ENCODE peak calls at places on chromosomes 3 and 15, in nine cellular contexts. One of them, this sample, is unnamed.

GRCh38 chr3:73192036-73192738 is 130.7 kb downstream of the EBLN2 start:
- DNase-seq in NCI-H1092: no peak
- DNase-seq in activated gamma-delta T cell: no peak
- DNase-seq in cardiac muscle cell: peak
- DNase-seq in KG1: no peak
- DNase-seq in epithelial cell of esophagus: peak
- DNase-seq in heart right ventricle: no peak
- DNase-seq in naive thymus-derived CD8-positive, alpha-beta T cell: no peak
- DNase-seq in cardiac fibroblast: no peak
- DNase-seq in this sample: no peak

GRCh38 chr15:75347222-75348033 is 589 bp downstream of the NEIL1 start:
- DNase-seq in NCI-H1092: no peak
- DNase-seq in activated gamma-delta T cell: peak
- DNase-seq in cardiac muscle cell: peak
- DNase-seq in KG1: no peak
- DNase-seq in epithelial cell of esophagus: peak
- DNase-seq in heart right ventricle: peak
- DNase-seq in naive thymus-derived CD8-positive, alpha-beta T cell: peak
- DNase-seq in cardiac fibroblast: peak
- DNase-seq in this sample: peak

GRCh38 chr3:173009410-173009809 is 131.6 kb downstream of the SPATA16 start:
- DNase-seq in NCI-H1092: no peak
- DNase-seq in activated gamma-delta T cell: no peak
- DNase-seq in cardiac muscle cell: no peak
- DNase-seq in KG1: no peak
- DNase-seq in epithelial cell of esophagus: no peak
- DNase-seq in heart right ventricle: no peak
- DNase-seq in naive thymus-derived CD8-positive, alpha-beta T cell: no peak
- DNase-seq in cardiac fibroblast: no peak
- DNase-seq in this sample: no peak

GRCh38 chr15:81168680-81169079 is 28.0 kb upstream of the IL16 start:
- DNase-seq in NCI-H1092: no peak
- DNase-seq in activated gamma-delta T cell: no peak
- DNase-seq in cardiac muscle cell: no peak
- DNase-seq in KG1: no peak
- DNase-seq in epithelial cell of esophagus: no peak
- DNase-seq in heart right ventricle: no peak
- DNase-seq in naive thymus-derived CD8-positive, alpha-beta T cell: no peak
- DNase-seq in cardiac fibroblast: no peak
- DNase-seq in this sample: no peak

GRCh38 chr3:105527538-105527937 is 160.8 kb downstream of the ALCAM start:
- DNase-seq in NCI-H1092: peak
- DNase-seq in activated gamma-delta T cell: no peak
- DNase-seq in cardiac muscle cell: no peak
- DNase-seq in KG1: no peak
- DNase-seq in epithelial cell of esophagus: peak
- DNase-seq in heart right ventricle: no peak
- DNase-seq in naive thymus-derived CD8-positive, alpha-beta T cell: no peak
- DNase-seq in cardiac fibroblast: no peak
- DNase-seq in this sample: no peak

GRCh38 chr3:18645603-18646002 is 220.5 kb upstream of the SATB1 start:
- DNase-seq in NCI-H1092: no peak
- DNase-seq in activated gamma-delta T cell: no peak
- DNase-seq in cardiac muscle cell: no peak
- DNase-seq in KG1: no peak
- DNase-seq in epithelial cell of esophagus: no peak
- DNase-seq in heart right ventricle: no peak
- DNase-seq in naive thymus-derived CD8-positive, alpha-beta T cell: no peak
- DNase-seq in cardiac fibroblast: no peak
- DNase-seq in this sample: no peak

GRCh38 chr3:173617490-173617889 is 219.9 kb downstream of the NLGN1 start:
- DNase-seq in NCI-H1092: peak
- DNase-seq in activated gamma-delta T cell: no peak
- DNase-seq in cardiac muscle cell: peak
- DNase-seq in KG1: no peak
- DNase-seq in epithelial cell of esophagus: no peak
- DNase-seq in heart right ventricle: peak
- DNase-seq in naive thymus-derived CD8-positive, alpha-beta T cell: no peak
- DNase-seq in cardiac fibroblast: peak
- DNase-seq in this sample: peak

GRCh38 chr3:183822631-183823030 is 2.7 kb downstream of the MAP6D1 start:
- DNase-seq in NCI-H1092: no peak
- DNase-seq in activated gamma-delta T cell: no peak
- DNase-seq in cardiac muscle cell: peak
- DNase-seq in KG1: no peak
- DNase-seq in epithelial cell of esophagus: no peak
- DNase-seq in heart right ventricle: no peak
- DNase-seq in naive thymus-derived CD8-positive, alpha-beta T cell: no peak
- DNase-seq in cardiac fibroblast: no peak
- DNase-seq in this sample: peak

GRCh38 chr3:67075295-67075694 is 77.2 kb downstream of the KBTBD8 start:
- DNase-seq in NCI-H1092: no peak
- DNase-seq in activated gamma-delta T cell: no peak
- DNase-seq in cardiac muscle cell: no peak
- DNase-seq in KG1: no peak
- DNase-seq in epithelial cell of esophagus: peak
- DNase-seq in heart right ventricle: no peak
- DNase-seq in naive thymus-derived CD8-positive, alpha-beta T cell: no peak
- DNase-seq in cardiac fibroblast: no peak
- DNase-seq in this sample: no peak

GRCh38 chr3:160060409-160061027 is 71.9 kb downstream of the IL12A start:
- DNase-seq in NCI-H1092: no peak
- DNase-seq in activated gamma-delta T cell: no peak
- DNase-seq in cardiac muscle cell: no peak
- DNase-seq in KG1: no peak
- DNase-seq in epithelial cell of esophagus: no peak
- DNase-seq in heart right ventricle: no peak
- DNase-seq in naive thymus-derived CD8-positive, alpha-beta T cell: no peak
- DNase-seq in cardiac fibroblast: no peak
- DNase-seq in this sample: no peak

GRCh38 chr3:78258798-78259197 is 1218.9 kb downstream of the ROBO2 start:
- DNase-seq in NCI-H1092: no peak
- DNase-seq in activated gamma-delta T cell: no peak
- DNase-seq in cardiac muscle cell: no peak
- DNase-seq in KG1: no peak
- DNase-seq in epithelial cell of esophagus: peak
- DNase-seq in heart right ventricle: no peak
- DNase-seq in naive thymus-derived CD8-positive, alpha-beta T cell: no peak
- DNase-seq in cardiac fibroblast: peak
- DNase-seq in this sample: no peak

GRCh38 chr3:47440131-47440530 is 35.6 kb downstream of the SCAP start:
- DNase-seq in NCI-H1092: no peak
- DNase-seq in activated gamma-delta T cell: no peak
- DNase-seq in cardiac muscle cell: peak
- DNase-seq in KG1: no peak
- DNase-seq in epithelial cell of esophagus: peak
- DNase-seq in heart right ventricle: no peak
- DNase-seq in naive thymus-derived CD8-positive, alpha-beta T cell: no peak
- DNase-seq in cardiac fibroblast: peak
- DNase-seq in this sample: no peak

GRCh38 chr3:138188013-138188352 is 882 bp downstream of the ARMC8 start:
- DNase-seq in NCI-H1092: no peak
- DNase-seq in activated gamma-delta T cell: no peak
- DNase-seq in cardiac muscle cell: no peak
- DNase-seq in KG1: no peak
- DNase-seq in epithelial cell of esophagus: no peak
- DNase-seq in heart right ventricle: no peak
- DNase-seq in naive thymus-derived CD8-positive, alpha-beta T cell: no peak
- DNase-seq in cardiac fibroblast: peak
- DNase-seq in this sample: peak

GRCh38 chr15:50128266-50128665 is 9.2 kb upstream of the ATP8B4 start:
- DNase-seq in NCI-H1092: no peak
- DNase-seq in activated gamma-delta T cell: no peak
- DNase-seq in cardiac muscle cell: no peak
- DNase-seq in KG1: no peak
- DNase-seq in epithelial cell of esophagus: no peak
- DNase-seq in heart right ventricle: peak
- DNase-seq in naive thymus-derived CD8-positive, alpha-beta T cell: no peak
- DNase-seq in cardiac fibroblast: no peak
- DNase-seq in this sample: no peak

GRCh38 chr15:40755821-40756220 is 767 bp upstream of the RMDN3 start:
- DNase-seq in NCI-H1092: no peak
- DNase-seq in activated gamma-delta T cell: no peak
- DNase-seq in cardiac muscle cell: no peak
- DNase-seq in KG1: peak
- DNase-seq in epithelial cell of esophagus: no peak
- DNase-seq in heart right ventricle: no peak
- DNase-seq in naive thymus-derived CD8-positive, alpha-beta T cell: no peak
- DNase-seq in cardiac fibroblast: no peak
- DNase-seq in this sample: no peak

GRCh38 chr15:69393831-69394491 is 20.2 kb upstream of the KIF23 start:
- DNase-seq in NCI-H1092: no peak
- DNase-seq in activated gamma-delta T cell: no peak
- DNase-seq in cardiac muscle cell: no peak
- DNase-seq in KG1: no peak
- DNase-seq in epithelial cell of esophagus: peak
- DNase-seq in heart right ventricle: no peak
- DNase-seq in naive thymus-derived CD8-positive, alpha-beta T cell: no peak
- DNase-seq in cardiac fibroblast: no peak
- DNase-seq in this sample: no peak

GRCh38 chr15:43881944-43882343 is 55.1 kb downstream of the WDR76 start:
- DNase-seq in NCI-H1092: no peak
- DNase-seq in activated gamma-delta T cell: no peak
- DNase-seq in cardiac muscle cell: no peak
- DNase-seq in KG1: no peak
- DNase-seq in epithelial cell of esophagus: peak
- DNase-seq in heart right ventricle: no peak
- DNase-seq in naive thymus-derived CD8-positive, alpha-beta T cell: no peak
- DNase-seq in cardiac fibroblast: no peak
- DNase-seq in this sample: peak

GRCh38 chr3:159239054-159239453 is 437.2 kb downstream of the MFSD1 start:
- DNase-seq in NCI-H1092: no peak
- DNase-seq in activated gamma-delta T cell: no peak
- DNase-seq in cardiac muscle cell: no peak
- DNase-seq in KG1: no peak
- DNase-seq in epithelial cell of esophagus: no peak
- DNase-seq in heart right ventricle: no peak
- DNase-seq in naive thymus-derived CD8-positive, alpha-beta T cell: no peak
- DNase-seq in cardiac fibroblast: no peak
- DNase-seq in this sample: no peak

GRCh38 chr3:152930516-152930915 is 95.6 kb downstream of the P2RY1 start:
- DNase-seq in NCI-H1092: no peak
- DNase-seq in activated gamma-delta T cell: no peak
- DNase-seq in cardiac muscle cell: no peak
- DNase-seq in KG1: no peak
- DNase-seq in epithelial cell of esophagus: no peak
- DNase-seq in heart right ventricle: no peak
- DNase-seq in naive thymus-derived CD8-positive, alpha-beta T cell: no peak
- DNase-seq in cardiac fibroblast: no peak
- DNase-seq in this sample: no peak

GRCh38 chr3:4734454-4734853 is 241.3 kb downstream of the ITPR1 start:
- DNase-seq in NCI-H1092: no peak
- DNase-seq in activated gamma-delta T cell: no peak
- DNase-seq in cardiac muscle cell: no peak
- DNase-seq in KG1: no peak
- DNase-seq in epithelial cell of esophagus: no peak
- DNase-seq in heart right ventricle: no peak
- DNase-seq in naive thymus-derived CD8-positive, alpha-beta T cell: no peak
- DNase-seq in cardiac fibroblast: no peak
- DNase-seq in this sample: no peak

GRCh38 chr3:128498901-128499530 is 6.0 kb upstream of the GATA2 start:
- DNase-seq in NCI-H1092: no peak
- DNase-seq in activated gamma-delta T cell: no peak
- DNase-seq in cardiac muscle cell: no peak
- DNase-seq in KG1: no peak
- DNase-seq in epithelial cell of esophagus: no peak
- DNase-seq in heart right ventricle: no peak
- DNase-seq in naive thymus-derived CD8-positive, alpha-beta T cell: no peak
- DNase-seq in cardiac fibroblast: no peak
- DNase-seq in this sample: no peak

GRCh38 chr15:48395532-48396011 is 64.3 kb downstream of the DUT start:
- DNase-seq in NCI-H1092: no peak
- DNase-seq in activated gamma-delta T cell: no peak
- DNase-seq in cardiac muscle cell: no peak
- DNase-seq in KG1: no peak
- DNase-seq in epithelial cell of esophagus: peak
- DNase-seq in heart right ventricle: peak
- DNase-seq in naive thymus-derived CD8-positive, alpha-beta T cell: no peak
- DNase-seq in cardiac fibroblast: peak
- DNase-seq in this sample: no peak

GRCh38 chr3:20808864-20809263 is 622.9 kb upstream of the SGO1 start:
- DNase-seq in NCI-H1092: no peak
- DNase-seq in activated gamma-delta T cell: no peak
- DNase-seq in cardiac muscle cell: no peak
- DNase-seq in KG1: no peak
- DNase-seq in epithelial cell of esophagus: no peak
- DNase-seq in heart right ventricle: no peak
- DNase-seq in naive thymus-derived CD8-positive, alpha-beta T cell: no peak
- DNase-seq in cardiac fibroblast: no peak
- DNase-seq in this sample: no peak

GRCh38 chr3:27357665-27358258 is 11.4 kb downstream of the NEK10 start:
- DNase-seq in NCI-H1092: no peak
- DNase-seq in activated gamma-delta T cell: no peak
- DNase-seq in cardiac muscle cell: peak
- DNase-seq in KG1: peak
- DNase-seq in epithelial cell of esophagus: peak
- DNase-seq in heart right ventricle: peak
- DNase-seq in naive thymus-derived CD8-positive, alpha-beta T cell: peak
- DNase-seq in cardiac fibroblast: peak
- DNase-seq in this sample: peak

GRCh38 chr3:116306720-116307119 is 138.6 kb downstream of the LSAMP start:
- DNase-seq in NCI-H1092: no peak
- DNase-seq in activated gamma-delta T cell: no peak
- DNase-seq in cardiac muscle cell: no peak
- DNase-seq in KG1: no peak
- DNase-seq in epithelial cell of esophagus: no peak
- DNase-seq in heart right ventricle: no peak
- DNase-seq in naive thymus-derived CD8-positive, alpha-beta T cell: no peak
- DNase-seq in cardiac fibroblast: no peak
- DNase-seq in this sample: no peak

GRCh38 chr15:31004220-31004733 is 12.8 kb upstream of the MTMR10 start:
- DNase-seq in NCI-H1092: no peak
- DNase-seq in activated gamma-delta T cell: no peak
- DNase-seq in cardiac muscle cell: no peak
- DNase-seq in KG1: peak
- DNase-seq in epithelial cell of esophagus: no peak
- DNase-seq in heart right ventricle: peak
- DNase-seq in naive thymus-derived CD8-positive, alpha-beta T cell: no peak
- DNase-seq in cardiac fibroblast: no peak
- DNase-seq in this sample: no peak

GRCh38 chr3:197516517-197516889 is 39.3 kb downstream of the BDH1 start:
- DNase-seq in NCI-H1092: no peak
- DNase-seq in activated gamma-delta T cell: no peak
- DNase-seq in cardiac muscle cell: no peak
- DNase-seq in KG1: no peak
- DNase-seq in epithelial cell of esophagus: peak
- DNase-seq in heart right ventricle: no peak
- DNase-seq in naive thymus-derived CD8-positive, alpha-beta T cell: no peak
- DNase-seq in cardiac fibroblast: peak
- DNase-seq in this sample: no peak

GRCh38 chr3:139231555-139232281 is 112.1 kb upstream of the MRPS22 start:
- DNase-seq in NCI-H1092: no peak
- DNase-seq in activated gamma-delta T cell: no peak
- DNase-seq in cardiac muscle cell: no peak
- DNase-seq in KG1: no peak
- DNase-seq in epithelial cell of esophagus: no peak
- DNase-seq in heart right ventricle: no peak
- DNase-seq in naive thymus-derived CD8-positive, alpha-beta T cell: no peak
- DNase-seq in cardiac fibroblast: no peak
- DNase-seq in this sample: no peak

GRCh38 chr3:79846148-79846933 is 78.5 kb upstream of the ROBO1 start:
- DNase-seq in NCI-H1092: no peak
- DNase-seq in activated gamma-delta T cell: no peak
- DNase-seq in cardiac muscle cell: peak
- DNase-seq in KG1: peak
- DNase-seq in epithelial cell of esophagus: no peak
- DNase-seq in heart right ventricle: no peak
- DNase-seq in naive thymus-derived CD8-positive, alpha-beta T cell: no peak
- DNase-seq in cardiac fibroblast: no peak
- DNase-seq in this sample: no peak

GRCh38 chr15:101022306-101022705 is 103.1 kb downstream of the LRRK1 start:
- DNase-seq in NCI-H1092: no peak
- DNase-seq in activated gamma-delta T cell: no peak
- DNase-seq in cardiac muscle cell: no peak
- DNase-seq in KG1: no peak
- DNase-seq in epithelial cell of esophagus: no peak
- DNase-seq in heart right ventricle: peak
- DNase-seq in naive thymus-derived CD8-positive, alpha-beta T cell: no peak
- DNase-seq in cardiac fibroblast: no peak
- DNase-seq in this sample: no peak

GRCh38 chr3:113717818-113718217 is 21.4 kb upstream of the USF3 start:
- DNase-seq in NCI-H1092: no peak
- DNase-seq in activated gamma-delta T cell: no peak
- DNase-seq in cardiac muscle cell: no peak
- DNase-seq in KG1: no peak
- DNase-seq in epithelial cell of esophagus: no peak
- DNase-seq in heart right ventricle: no peak
- DNase-seq in naive thymus-derived CD8-positive, alpha-beta T cell: no peak
- DNase-seq in cardiac fibroblast: no peak
- DNase-seq in this sample: no peak

This sample was measured in G401.